ENCODE peak calls at places on chromosomes 7 and 10, in five cellular contexts. H, Y, G, Q and Z are unnamed samples.

GRCh38 chr7:3510101-3511020 is 209.3 kb downstream of the SDK1 start:
- DNase-seq in G (no peak), H (no peak), Q (no peak), Y (no peak), Z (no peak)

GRCh38 chr10:15518256-15518655 is 147.2 kb upstream of the FAM171A1 start:
- DNase-seq in G (no peak), Y (no peak), H (no peak), Q (no peak), Z (no peak)

GRCh38 chr7:2032030-2032875 is 200.5 kb downstream of the MAD1L1 start:
- DNase-seq in H (no peak), Y (no peak), Q (peak; percentile 28), G (no peak), Z (no peak)

GRCh38 chr10:48470893-48471805 is 133.7 kb downstream of the ARHGAP22 start:
- DNase-seq in Q (no peak), G (no peak), H (peak; percentile 53), Y (no peak), Z (no peak)

GRCh38 chr7:139772115-139772514 is 5.7 kb downstream of the HIPK2 start:
- DNase-seq in Q (peak; percentile 38), G (no peak), H (no peak), Y (no peak), Z (no peak)

GRCh38 chr7:105800849-105801534 is 75.4 kb downstream of the ATXN7L1 start:
- DNase-seq in Q (no peak), H (no peak), G (no peak), Y (no peak), Z (no peak)

GRCh38 chr7:69932034-69932628 is 333.9 kb downstream of the AUTS2 start:
- DNase-seq in Q (peak; percentile 21), Y (no peak), G (no peak), H (peak; percentile 28), Z (no peak)

GRCh38 chr10:6019010-6019782 is 41.9 kb upstream of the IL15RA start:
- DNase-seq in Q (no peak), H (no peak), G (no peak), Y (no peak), Z (no peak)

GRCh38 chr7:100894860-100895700 is 608 bp downstream of the ACHE start:
- DNase-seq in Q (no peak), H (peak; percentile 97), Y (peak; percentile 58), G (peak; percentile 34), Z (peak; percentile 60)

GRCh38 chr7:116708861-116709260 is 36.9 kb downstream of the MET start:
- DNase-seq in Q (peak; percentile 36), G (no peak), Y (no peak), H (no peak), Z (no peak)

GRCh38 chr10:132071667-132072066 is 5.9 kb downstream of the JAKMIP3 start:
- DNase-seq in Q (no peak), G (no peak), H (no peak), Y (no peak), Z (no peak)

GRCh38 chr10:110226926-110227641 is 19.7 kb downstream of the MXI1 start:
- DNase-seq in G (no peak), Q (no peak), H (peak; percentile 75), Y (peak; percentile 77), Z (peak; percentile 58)

GRCh38 chr10:71472912-71473311 is 76.2 kb downstream of the CDH23 start:
- DNase-seq in G (no peak), Y (no peak), H (no peak), Q (no peak), Z (no peak)

GRCh38 chr7:125316451-125316850 is 386.8 kb upstream of the POT1 start:
- DNase-seq in G (peak; percentile 1), Q (no peak), H (peak; percentile 22), Y (no peak), Z (no peak)

GRCh38 chr10:86600296-86600695 is 54.1 kb upstream of the OPN4 start:
- DNase-seq in G (no peak), Y (no peak), Q (no peak), H (no peak), Z (no peak)

GRCh38 chr7:121084748-121085336 is 96.3 kb downstream of the CPED1 start:
- DNase-seq in H (no peak), Y (no peak), Q (no peak), G (peak; percentile 58), Z (no peak)

GRCh38 chr7:155992974-155993373 is 180.7 kb upstream of the SHH start:
- DNase-seq in G (no peak), Y (no peak), Q (no peak), H (no peak), Z (no peak)

GRCh38 chr10:124231188-124232135 is 138.1 kb upstream of the CHST15 start:
- DNase-seq in Q (no peak), H (no peak), Y (peak; percentile 32), G (no peak), Z (no peak)

GRCh38 chr7:143279186-143280098 is 5.3 kb upstream of the TMEM139 start:
- DNase-seq in H (no peak), Y (no peak), Q (no peak), G (peak; percentile 81), Z (no peak)